ENCODE peak calls at places on chromosomes 4 and X, in five cellular contexts. One of them, this sample, is unnamed.

GRCh38 chrX:130682990-130683389 is 220.0 kb downstream of the ENOX2 start:
- DNase-seq in body of pancreas: no peak
- DNase-seq in HFF-Myc: no peak
- DNase-seq in Peyer's patch: no peak
- DNase-seq in IMR-90: peak; percentile 59
- DNase-seq in this sample: no peak

GRCh38 chr4:170102426-170102825 is 12.7 kb upstream of the AADAT start:
- DNase-seq in HFF-Myc: no peak
- DNase-seq in Peyer's patch: no peak
- DNase-seq in IMR-90: no peak
- DNase-seq in body of pancreas: no peak
- DNase-seq in this sample: no peak

GRCh38 chrX:100609591-100609990 is 24.9 kb downstream of the TNMD start:
- DNase-seq in body of pancreas: no peak
- DNase-seq in IMR-90: no peak
- DNase-seq in HFF-Myc: no peak
- DNase-seq in Peyer's patch: no peak
- DNase-seq in this sample: no peak

GRCh38 chrX:40247848-40248622 is 150.3 kb upstream of the BCOR start:
- DNase-seq in IMR-90: no peak
- DNase-seq in Peyer's patch: no peak
- DNase-seq in HFF-Myc: no peak
- DNase-seq in body of pancreas: no peak
- DNase-seq in this sample: no peak

GRCh38 chrX:69021095-69021494 is 144.2 kb downstream of the PJA1 start:
- DNase-seq in body of pancreas: no peak
- DNase-seq in Peyer's patch: no peak
- DNase-seq in IMR-90: no peak
- DNase-seq in HFF-Myc: no peak
- DNase-seq in this sample: peak; percentile 20

GRCh38 chrX:108268434-108269080 is 169.7 kb downstream of the COL4A6 start:
- DNase-seq in HFF-Myc: no peak
- DNase-seq in Peyer's patch: no peak
- DNase-seq in IMR-90: no peak
- DNase-seq in body of pancreas: no peak
- DNase-seq in this sample: no peak

GRCh38 chrX:107935200-107935599 is 47.0 kb downstream of the TEX13B start:
- DNase-seq in IMR-90: peak; percentile 5
- DNase-seq in HFF-Myc: no peak
- DNase-seq in body of pancreas: no peak
- DNase-seq in Peyer's patch: no peak
- DNase-seq in this sample: no peak

GRCh38 chr4:159105761-159106243 is 2.9 kb downstream of the RAPGEF2 start:
- DNase-seq in body of pancreas: peak; percentile 15
- DNase-seq in HFF-Myc: no peak
- DNase-seq in Peyer's patch: no peak
- DNase-seq in IMR-90: peak; percentile 85
- DNase-seq in this sample: peak; percentile 1

GRCh38 chrX:80812176-80812575 is 2.5 kb upstream of the BRWD3 start:
- DNase-seq in Peyer's patch: no peak
- DNase-seq in HFF-Myc: peak; percentile 17
- DNase-seq in body of pancreas: no peak
- DNase-seq in IMR-90: peak; percentile 19
- DNase-seq in this sample: no peak

GRCh38 chr4:15373363-15373762 is 54.5 kb upstream of the C1QTNF7 start:
- DNase-seq in Peyer's patch: no peak
- DNase-seq in body of pancreas: no peak
- DNase-seq in IMR-90: peak; percentile 23
- DNase-seq in HFF-Myc: no peak
- DNase-seq in this sample: no peak

GRCh38 chrX:118603981-118604380 is 108.4 kb downstream of the DOCK11 start:
- DNase-seq in Peyer's patch: no peak
- DNase-seq in HFF-Myc: peak; percentile 27
- DNase-seq in IMR-90: peak; percentile 61
- DNase-seq in body of pancreas: peak; percentile 32
- DNase-seq in this sample: peak; percentile 47

GRCh38 chrX:125205918-125206665 is 113.6 kb upstream of the TEX13C start:
- DNase-seq in HFF-Myc: no peak
- DNase-seq in IMR-90: no peak
- DNase-seq in Peyer's patch: no peak
- DNase-seq in body of pancreas: peak; percentile 13
- DNase-seq in this sample: peak; percentile 61

GRCh38 chr4:98626350-98626749 is 32.1 kb downstream of the TSPAN5 start:
- DNase-seq in body of pancreas: no peak
- DNase-seq in HFF-Myc: peak; percentile 70
- DNase-seq in IMR-90: peak; percentile 94
- DNase-seq in Peyer's patch: no peak
- DNase-seq in this sample: no peak

DNA sequence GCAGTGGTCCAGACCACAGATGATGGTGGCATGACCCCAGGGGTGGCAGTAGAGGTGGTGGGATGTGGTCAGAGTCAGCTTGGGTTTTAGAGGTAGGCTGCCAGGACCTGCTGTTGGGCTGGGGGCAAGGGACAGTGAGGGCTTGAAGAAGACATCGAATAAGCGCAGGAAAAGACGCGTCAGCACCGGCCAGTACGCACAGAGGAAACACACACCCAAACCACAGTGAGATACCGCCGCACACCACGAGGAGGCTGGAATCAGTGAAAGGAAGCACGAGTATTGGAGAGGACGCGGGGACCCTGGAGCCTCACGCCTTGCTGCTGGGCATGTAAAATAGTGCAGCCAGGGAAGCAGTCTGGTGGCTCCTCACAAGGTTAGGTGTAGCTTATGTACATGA is 13.5 kb downstream of the PDZD4 start:
- DNase-seq in body of pancreas: no peak
- DNase-seq in IMR-90: no peak
- DNase-seq in HFF-Myc: no peak
- DNase-seq in Peyer's patch: no peak
- DNase-seq in this sample: no peak
- TF ChIP-seq CTCF in body of pancreas: no peak
- TF ChIP-seq CTCF in IMR-90: no peak
- TF ChIP-seq CTCF in HFF-Myc: no peak
- TF ChIP-seq CTCF in Peyer's patch: no peak
- TF ChIP-seq CTCF in this sample: no peak

DNA sequence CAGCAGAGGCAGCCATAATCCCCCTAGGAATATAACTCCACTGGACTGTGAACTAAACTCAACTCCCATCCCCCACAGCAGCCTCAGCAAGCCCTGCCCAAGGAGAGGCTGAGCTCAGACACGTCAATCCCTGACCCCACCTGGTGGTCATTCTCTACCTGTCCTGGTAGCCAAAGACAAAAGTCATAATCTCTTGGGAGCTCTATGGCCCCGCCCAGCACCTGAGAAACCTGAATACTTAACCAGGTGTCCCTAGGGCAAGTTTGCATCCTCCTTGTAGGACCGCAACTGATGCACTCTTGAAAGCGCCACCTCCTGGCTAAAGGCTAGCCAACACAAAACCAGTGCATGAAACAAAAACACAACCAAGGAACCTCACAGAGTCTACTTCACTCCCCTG is 18.4 kb downstream of the CT47B1 start:
- DNase-seq in Peyer's patch: no peak
- DNase-seq in body of pancreas: no peak
- DNase-seq in HFF-Myc: no peak
- DNase-seq in IMR-90: no peak
- DNase-seq in this sample: no peak
- TF ChIP-seq CTCF in Peyer's patch: no peak
- TF ChIP-seq CTCF in body of pancreas: no peak
- TF ChIP-seq CTCF in HFF-Myc: peak; percentile 11
- TF ChIP-seq CTCF in IMR-90: no peak
- TF ChIP-seq CTCF in this sample: no peak

GRCh38 chrX:115284877-115285276 is 4.6 kb upstream of the LUZP4 start:
- DNase-seq in body of pancreas: no peak
- DNase-seq in IMR-90: no peak
- DNase-seq in Peyer's patch: no peak
- DNase-seq in HFF-Myc: no peak
- DNase-seq in this sample: no peak
- TF ChIP-seq CTCF in body of pancreas: no peak
- TF ChIP-seq CTCF in IMR-90: peak; percentile 36
- TF ChIP-seq CTCF in Peyer's patch: no peak
- TF ChIP-seq CTCF in HFF-Myc: no peak
- TF ChIP-seq CTCF in this sample: no peak

GRCh38 chr4:24988776-24989175 is 42.0 kb downstream of the LGI2 start:
- DNase-seq in Peyer's patch: no peak
- DNase-seq in IMR-90: peak; percentile 51
- DNase-seq in HFF-Myc: no peak
- DNase-seq in body of pancreas: no peak
- DNase-seq in this sample: no peak
- TF ChIP-seq CTCF in Peyer's patch: no peak
- TF ChIP-seq CTCF in IMR-90: peak; percentile 64
- TF ChIP-seq CTCF in HFF-Myc: peak; percentile 61
- TF ChIP-seq CTCF in body of pancreas: peak; percentile 17
- TF ChIP-seq CTCF in this sample: no peak

DNA sequence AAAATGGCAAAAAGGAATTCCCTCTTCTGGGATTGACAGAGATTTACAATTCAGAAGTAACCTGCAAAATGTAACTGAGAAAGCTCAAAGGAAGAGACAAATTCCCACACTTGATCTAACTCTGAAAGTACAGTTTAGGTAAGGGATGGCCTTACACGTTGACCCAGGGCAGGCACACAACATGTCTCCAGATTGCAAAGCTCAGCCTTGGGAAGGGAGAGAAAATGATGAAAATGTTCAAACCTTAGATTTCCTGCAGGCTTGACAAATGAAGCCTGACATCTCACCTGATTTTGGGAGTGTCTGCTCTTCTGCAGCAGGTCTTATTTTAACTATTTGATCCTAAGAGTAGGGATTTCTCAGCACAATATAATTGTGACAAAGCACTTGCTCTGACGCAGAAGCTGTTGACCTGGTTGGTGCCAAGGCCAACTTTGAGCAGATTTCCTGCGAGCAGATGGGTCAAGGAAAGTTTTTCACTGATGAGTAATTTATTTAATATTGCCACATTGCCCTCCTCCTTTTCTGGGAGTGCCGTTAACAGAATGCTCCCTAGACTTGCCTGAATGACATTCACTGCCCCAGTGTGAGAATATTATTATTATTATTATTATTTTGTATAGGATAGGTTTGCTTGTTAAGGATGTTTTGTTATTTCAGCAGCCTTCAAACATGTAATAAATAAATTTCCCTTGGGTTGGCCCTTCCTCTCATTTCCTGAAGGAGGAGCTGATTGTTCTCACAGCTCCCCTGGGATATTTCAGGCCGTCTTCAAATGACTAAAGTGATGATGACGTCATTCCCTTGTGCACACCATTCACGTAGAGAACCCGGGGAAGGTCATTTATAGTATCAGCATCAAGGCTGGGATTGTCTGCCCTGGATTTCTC is 157.1 kb downstream of the VEGFC start:
- DNase-seq in HFF-Myc: no peak
- DNase-seq in Peyer's patch: no peak
- DNase-seq in body of pancreas: no peak
- DNase-seq in IMR-90: peak; percentile 90
- DNase-seq in this sample: no peak
- TF ChIP-seq CTCF in HFF-Myc: no peak
- TF ChIP-seq CTCF in Peyer's patch: no peak
- TF ChIP-seq CTCF in body of pancreas: no peak
- TF ChIP-seq CTCF in IMR-90: peak; percentile 22
- TF ChIP-seq CTCF in this sample: no peak

GRCh38 chr4:2352171-2352570 is 66.3 kb downstream of the ZFYVE28 start:
- DNase-seq in IMR-90: no peak
- DNase-seq in HFF-Myc: no peak
- DNase-seq in body of pancreas: no peak
- DNase-seq in Peyer's patch: peak; percentile 29
- DNase-seq in this sample: no peak

GRCh38 chr4:2352729-2353221 is 65.7 kb downstream of the ZFYVE28 start:
- DNase-seq in IMR-90: no peak
- DNase-seq in body of pancreas: no peak
- DNase-seq in HFF-Myc: no peak
- DNase-seq in Peyer's patch: peak; percentile 37
- DNase-seq in this sample: no peak

GRCh38 chr4:2354760-2355159 is 63.7 kb downstream of the ZFYVE28 start:
- DNase-seq in HFF-Myc: no peak
- DNase-seq in IMR-90: no peak
- DNase-seq in body of pancreas: no peak
- DNase-seq in Peyer's patch: peak; percentile 30
- DNase-seq in this sample: no peak

GRCh38 chr4:2353222-2354107 is 65.0 kb downstream of the ZFYVE28 start:
- DNase-seq in HFF-Myc: no peak
- DNase-seq in body of pancreas: no peak
- DNase-seq in IMR-90: no peak
- DNase-seq in Peyer's patch: peak; percentile 43
- DNase-seq in this sample: no peak

DNA sequence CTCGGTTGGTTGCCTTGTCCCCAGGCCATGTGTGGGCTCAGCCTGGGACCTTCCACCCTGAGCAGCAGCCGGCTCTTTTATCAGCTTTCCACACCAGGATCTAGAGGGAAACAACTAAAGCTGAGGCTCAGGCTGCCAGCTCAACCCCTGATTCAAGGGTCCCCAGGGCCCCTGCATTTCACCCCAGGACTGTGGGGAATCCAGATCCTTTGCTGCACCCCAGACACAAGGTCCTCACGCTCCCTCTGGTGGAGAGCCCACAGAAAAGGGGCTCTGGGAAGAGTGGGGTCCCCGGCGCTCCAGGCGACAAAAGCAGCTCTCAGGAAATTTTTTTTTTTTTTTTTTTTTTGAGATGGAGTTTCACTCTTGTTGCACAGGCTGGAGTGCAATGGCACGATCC is 64.3 kb downstream of the ZFYVE28 start:
- DNase-seq in body of pancreas: no peak
- DNase-seq in IMR-90: no peak
- DNase-seq in Peyer's patch: no peak
- DNase-seq in HFF-Myc: no peak
- DNase-seq in this sample: no peak
- TF ChIP-seq CTCF in body of pancreas: no peak
- TF ChIP-seq CTCF in IMR-90: peak; percentile 44
- TF ChIP-seq CTCF in Peyer's patch: no peak
- TF ChIP-seq CTCF in HFF-Myc: peak; percentile 49
- TF ChIP-seq CTCF in this sample: no peak

DNA sequence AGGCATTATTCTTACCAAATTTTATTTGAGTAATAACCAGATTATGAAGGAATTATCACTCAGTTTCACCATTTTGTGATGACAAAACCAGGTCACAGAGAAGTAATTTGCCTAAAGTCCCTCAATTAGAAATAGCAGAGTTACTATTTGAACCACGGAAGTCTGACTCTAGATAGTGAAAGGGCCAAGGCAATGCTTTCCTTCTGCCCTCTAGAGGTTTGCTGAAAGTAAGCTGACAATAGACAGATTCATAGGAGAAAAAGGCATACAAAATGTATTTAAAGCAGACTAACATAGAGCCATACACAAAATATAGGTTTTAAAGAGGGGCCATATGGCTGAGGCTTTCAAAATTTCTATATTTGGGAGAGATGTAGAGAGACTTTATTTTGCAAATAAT is 43.1 kb downstream of the CXXC4 start:
- DNase-seq in HFF-Myc: no peak
- DNase-seq in body of pancreas: no peak
- DNase-seq in IMR-90: no peak
- DNase-seq in Peyer's patch: no peak
- DNase-seq in this sample: no peak
- TF ChIP-seq CTCF in HFF-Myc: no peak
- TF ChIP-seq CTCF in body of pancreas: peak; percentile 29
- TF ChIP-seq CTCF in IMR-90: no peak
- TF ChIP-seq CTCF in Peyer's patch: no peak
- TF ChIP-seq CTCF in this sample: peak; percentile 32

GRCh38 chrX:55489315-55490009 is at the start of gene USP51:
- DNase-seq in Peyer's patch: peak; percentile 43
- DNase-seq in IMR-90: peak; percentile 51
- DNase-seq in body of pancreas: peak; percentile 31
- DNase-seq in HFF-Myc: no peak
- DNase-seq in this sample: peak; percentile 51
- TF ChIP-seq CTCF in Peyer's patch: no peak
- TF ChIP-seq CTCF in IMR-90: peak; percentile 7
- TF ChIP-seq CTCF in body of pancreas: no peak
- TF ChIP-seq CTCF in HFF-Myc: no peak
- TF ChIP-seq CTCF in this sample: no peak

This sample was measured in nephron progenitor cell.